ENCODE peak calls at places on chromosomes 3 and 15, in four cellular contexts. S is SK-N-SH, P is Calu3, T is choroid plexus epithelial cell. H is an unnamed sample.

GRCh38 chr3:46266598-46266997 is 24.3 kb downstream of the CCR3 start:
- DNase-seq in S (no peak), P (no peak), T (no peak), H (no peak)

GRCh38 chr3:143442761-143443477 is 323.3 kb downstream of the CHST2 start:
- DNase-seq in S (no peak), P (no peak), T (no peak), H (no peak)

GRCh38 chr3:188553569-188553968 is 399.6 kb downstream of the LPP start:
- DNase-seq in S (no peak), P (no peak), T (no peak), H (no peak)

GRCh38 chr15:90042766-90043525 is 41.8 kb downstream of the ZNF710 start:
- DNase-seq in S (no peak), P (no peak), T (no peak), H (no peak)

GRCh38 chr3:192482809-192483208 is 244.5 kb downstream of the FGF12 start:
- DNase-seq in S (no peak), P (no peak), T (no peak), H (no peak)

GRCh38 chr3:189839576-189839975 is 208.4 kb downstream of the TP63 start:
- DNase-seq in S (no peak), P (peak), T (peak), H (no peak)

GRCh38 chr3:55458398-55458797 is 28.7 kb downstream of the WNT5A start:
- DNase-seq in S (no peak), P (no peak), T (no peak), H (no peak)

GRCh38 chr3:21750831-21751391 is at the start of gene ZNF385D:
- DNase-seq in S (peak), P (no peak), T (peak), H (peak)

GRCh38 chr3:149197669-149198068 is 24.0 kb downstream of the CP start:
- DNase-seq in S (no peak), P (no peak), T (no peak), H (no peak)

GRCh38 chr3:27666277-27666676 is 55.8 kb downstream of the EOMES start:
- DNase-seq in S (no peak), P (no peak), T (no peak), H (no peak)

GRCh38 chr15:25863067-25863967 is at the start of gene ATP10A:
- DNase-seq in S (peak), P (no peak), T (peak), H (no peak)

GRCh38 chr3:112813723-112814171 is 32.9 kb downstream of the CD200R1L start:
- DNase-seq in S (no peak), P (no peak), T (peak), H (no peak)

GRCh38 chr3:58231666-58232065 is 5.9 kb upstream of the ABHD6 start:
- DNase-seq in S (no peak), P (no peak), T (no peak), H (no peak)

GRCh38 chr3:50194128-50194902 is 2.9 kb downstream of the GNAT1 start:
- DNase-seq in S (peak), P (peak), T (peak), H (no peak)

GRCh38 chr3:67489816-67490215 is 164.6 kb downstream of the SUCLG2 start:
- DNase-seq in S (no peak), P (no peak), T (peak), H (no peak)

GRCh38 chr3:194333212-194333980 is 17.7 kb downstream of the CPN2 start:
- DNase-seq in S (peak), P (peak), T (peak), H (peak)

GRCh38 chr3:194547042-194547441 is 60.2 kb upstream of the ATP13A3 start:
- DNase-seq in S (no peak), P (no peak), T (no peak), H (no peak)

GRCh38 chr15:77012868-77013267 is 17.9 kb downstream of the PSTPIP1 start:
- DNase-seq in S (no peak), P (no peak), T (no peak), H (no peak)

GRCh38 chr3:160098261-160098908 is 109.8 kb downstream of the IL12A start:
- DNase-seq in S (no peak), P (no peak), T (peak), H (no peak)

GRCh38 chr3:187247398-187247797 is 44.1 kb downstream of the MASP1 start:
- DNase-seq in S (no peak), P (no peak), T (no peak), H (no peak)

GRCh38 chr15:81485806-81486205 is 111.8 kb upstream of the TMC3 start:
- DNase-seq in S (no peak), P (no peak), T (no peak), H (no peak)

GRCh38 chr15:50241684-50242450 is 23.7 kb downstream of the HDC start:
- DNase-seq in S (no peak), P (peak), T (peak), H (no peak)

GRCh38 chr3:197430502-197430901 is 125.3 kb downstream of the BDH1 start:
- DNase-seq in S (no peak), P (no peak), T (peak), H (no peak)

GRCh38 chr3:12222765-12223485 is 64.2 kb upstream of the TIMP4 start:
- DNase-seq in S (no peak), P (no peak), T (peak), H (no peak)

GRCh38 chr15:100569406-100569805 is 32.6 kb downstream of the LINS1 start:
- DNase-seq in S (no peak), P (no peak), T (no peak), H (no peak)

GRCh38 chr3:120682095-120682681 is at the start of gene HGD:
- DNase-seq in S (no peak), P (peak), T (peak), H (no peak)

GRCh38 chr3:10023587-10024310 is 2.5 kb upstream of the FANCD2 start:
- DNase-seq in S (no peak), P (no peak), T (peak), H (no peak)

GRCh38 chr3:31770822-31771326 is 210.2 kb downstream of the OSBPL10 start:
- DNase-seq in S (no peak), P (no peak), T (peak), H (no peak)

GRCh38 chr15:100189849-100190248 is 151.9 kb downstream of the ADAMTS17 start:
- DNase-seq in S (no peak), P (no peak), T (no peak), H (no peak)

GRCh38 chr15:72231847-72232461 is 964 bp upstream of the PKM start:
- DNase-seq in S (peak), P (peak), T (peak), H (no peak)

GRCh38 chr15:50098576-50098975 is 20.5 kb downstream of the ATP8B4 start:
- DNase-seq in S (no peak), P (no peak), T (no peak), H (no peak)

GRCh38 chr3:184229424-184230080 is at the start of gene VWA5B2:
- DNase-seq in S (peak), P (peak), T (peak), H (no peak)
- TF ChIP-seq CTCF in S (peak), P (peak), T (no peak), H (peak)

GRCh38 chr3:71247948-71248315 is 335.6 kb downstream of the FOXP1 start:
- DNase-seq in S (no peak), P (no peak), T (no peak), H (no peak)

GRCh38 chr3:71245052-71245488 is 338.5 kb downstream of the FOXP1 start:
- DNase-seq in S (no peak), P (peak), T (peak), H (no peak)

GRCh38 chr3:71250026-71250425 is 333.5 kb downstream of the FOXP1 start:
- DNase-seq in S (no peak), P (no peak), T (peak), H (no peak)

GRCh38 chr3:71245971-71246860 is 337.3 kb downstream of the FOXP1 start:
- DNase-seq in S (peak), P (no peak), T (no peak), H (no peak)

DNA sequence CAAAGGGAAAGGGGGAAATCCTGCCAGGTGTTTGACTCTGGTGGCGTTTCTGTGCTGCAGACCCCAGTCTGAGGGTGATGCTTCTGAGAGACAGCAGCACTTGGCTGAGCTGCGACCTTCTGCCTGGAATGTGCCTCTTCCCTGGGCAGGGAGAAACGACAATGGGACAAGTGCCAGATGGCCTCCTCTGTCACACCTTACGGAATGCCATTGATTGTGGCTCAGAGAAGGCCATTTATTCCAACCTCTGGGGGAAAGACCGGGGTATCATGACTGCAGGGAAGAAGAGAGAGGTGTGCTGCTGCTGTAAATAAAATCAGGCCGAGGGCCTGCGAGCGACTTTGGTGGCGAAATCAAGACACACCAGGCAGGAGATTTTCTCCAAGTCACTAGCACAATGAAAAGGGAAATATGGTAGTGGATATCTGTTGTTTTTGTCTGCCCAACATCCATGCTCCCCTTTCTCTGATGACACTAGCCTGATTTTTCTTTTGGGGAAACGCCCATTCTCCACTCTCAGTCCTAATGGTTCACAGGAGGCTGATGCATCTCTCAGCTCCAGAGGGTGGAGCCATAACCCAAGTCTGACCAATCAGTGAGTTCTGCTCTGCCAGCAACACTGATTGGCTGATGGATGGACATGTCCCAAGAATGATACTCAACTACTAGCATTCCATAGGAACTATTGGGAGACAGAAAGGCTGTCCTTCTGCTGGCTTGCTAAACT is 336.1 kb downstream of the FOXP1 start:
- DNase-seq in S (peak), P (peak), T (peak), H (no peak)
- TF ChIP-seq CTCF in S (no peak), P (no peak), T (no peak), H (no peak)

GRCh38 chr3:126111566-126112475 is 27.9 kb upstream of the SLC41A3 start:
- DNase-seq in S (no peak), P (no peak), T (no peak), H (no peak)

GRCh38 chr3:126113238-126113555 is 29.3 kb upstream of the SLC41A3 start:
- DNase-seq in S (no peak), P (no peak), T (no peak), H (no peak)

GRCh38 chr3:126112531-126113237 is 28.8 kb upstream of the SLC41A3 start:
- DNase-seq in S (no peak), P (no peak), T (no peak), H (no peak)

GRCh38 chr3:126114406-126115386 is 30.8 kb upstream of the SLC41A3 start:
- DNase-seq in S (no peak), P (no peak), T (no peak), H (no peak)

DNA sequence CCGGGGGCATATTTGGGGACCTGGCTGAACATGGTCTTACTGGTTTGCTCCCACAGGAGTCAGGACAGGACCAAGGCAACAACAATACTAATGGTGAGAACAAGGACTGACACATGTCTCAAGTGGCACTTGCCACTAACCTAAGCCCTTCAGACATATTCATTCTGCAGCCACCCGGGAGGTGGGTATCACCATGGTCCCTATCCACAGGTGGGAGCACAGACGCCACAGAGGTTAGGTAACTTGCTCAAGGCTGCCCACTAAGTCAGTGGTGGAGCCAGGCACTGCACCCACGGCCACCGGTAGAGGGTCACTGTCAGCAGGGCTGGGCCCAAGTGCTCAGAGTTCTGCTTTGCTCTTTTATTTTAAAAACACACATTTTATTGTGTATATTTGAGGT is 29.8 kb upstream of the SLC41A3 start:
- DNase-seq in S (peak), P (peak), T (peak), H (no peak)
- TF ChIP-seq CTCF in S (peak), P (peak), T (peak), H (peak)

GRCh38 chr3:69385723-69386483 is at the start of gene FRMD4B:
- DNase-seq in S (peak), P (peak), T (peak), H (peak)
- TF ChIP-seq CTCF in S (peak), P (no peak), T (peak), H (no peak)

DNA sequence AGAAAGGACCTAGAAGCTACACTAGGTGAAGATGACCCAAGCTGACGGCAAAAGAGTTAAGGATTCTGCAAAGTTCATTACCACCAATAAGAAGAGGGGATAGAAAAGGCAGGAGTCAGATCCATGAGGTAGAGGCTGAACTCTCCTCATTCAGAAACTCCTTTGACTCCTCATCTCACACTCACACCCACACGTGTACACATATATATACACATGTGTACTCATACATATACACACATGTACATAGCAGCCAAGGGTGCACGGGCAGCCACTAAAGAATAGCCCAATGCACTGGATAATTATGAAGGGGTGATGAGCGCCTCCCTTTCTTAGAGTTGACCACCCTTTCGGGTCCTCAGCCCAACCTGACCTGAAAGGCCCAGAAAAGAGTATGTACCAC is 476.8 kb downstream of the NTRK3 start:
- DNase-seq in S (no peak), P (no peak), T (no peak), H (no peak)
- TF ChIP-seq CTCF in S (no peak), P (no peak), T (no peak), H (no peak)